ENCODE peak calls at places on chromosome 15, in eight cellular contexts. P is midbrain; M is activated naive CD8-positive, alpha-beta T cell treated with anti-CD3 and anti-CD28 coated beads for 36 hours; H is GF-D8; S is cardiac muscle cell; T is stimulated activated CD4-positive, alpha-beta T cell treated with anti-CD3 and anti-CD28 coated beads, Interleukin-2, amount 100 ng/mL, for 48 hours; J is stimulated activated CD8-positive, alpha-beta memory T cell treated with anti-CD3 and anti-CD28 coated beads, Interleukin-15, amount 100 ng/mL, for 24 hours; O is globus pallidus. W is an unnamed sample.

GRCh38 chr15:61115679-61116078 is 113.4 kb downstream of the RORA start:
- DNase-seq in P (no peak), T (no peak), H (no peak), M (no peak), S (peak; percentile 6), O (no peak), J (no peak), W (no peak)

GRCh38 chr15:89482139-89482538 is 14.2 kb downstream of the RHCG start:
- DNase-seq in M (no peak), S (peak; percentile 13), T (no peak), H (no peak), O (no peak), P (no peak), J (no peak), W (no peak)

GRCh38 chr15:84992157-84992940 is 10.7 kb downstream of the PDE8A start:
- DNase-seq in S (peak; percentile 72), J (no peak), T (peak; percentile 15), M (peak; percentile 49), O (no peak), H (no peak), P (no peak), W (no peak)

GRCh38 chr15:34644061-34644460 is 60.6 kb upstream of the GOLGA8B start:
- DNase-seq in S (peak; percentile 67), O (no peak), P (no peak), J (no peak), H (no peak), T (no peak), M (no peak), W (no peak)

GRCh38 chr15:51117270-51117669 is 22.6 kb upstream of the TNFAIP8L3 start:
- DNase-seq in P (no peak), O (no peak), H (no peak), S (no peak), M (no peak), J (no peak), T (no peak), W (no peak)

GRCh38 chr15:31605467-31605931 is 278.9 kb downstream of the KLF13 start:
- DNase-seq in M (no peak), P (peak; percentile 26), H (no peak), S (peak; percentile 5), O (peak; percentile 44), J (no peak), T (no peak), W (no peak)

GRCh38 chr15:40859206-40859851 is 14.7 kb downstream of the RHOV start:
- DNase-seq in J (peak; percentile 78), M (peak; percentile 82), T (peak; percentile 90), P (peak; percentile 16), H (peak; percentile 15), S (peak; percentile 84), O (peak; percentile 31), W (peak; percentile 62)

GRCh38 chr15:61367953-61368352 is 138.9 kb upstream of the RORA start:
- DNase-seq in O (no peak), H (no peak), J (no peak), M (no peak), S (no peak), T (no peak), P (no peak), W (no peak)

GRCh38 chr15:40217166-40217785 is 21.6 kb upstream of the PAK6 start:
- DNase-seq in O (peak; percentile 74), J (no peak), P (peak; percentile 70), S (peak; percentile 76), M (peak; percentile 9), T (peak; percentile 18), H (no peak), W (peak; percentile 77)

GRCh38 chr15:27784107-27784506 is 315.0 kb downstream of the OCA2 start:
- DNase-seq in H (no peak), S (no peak), M (no peak), J (no peak), P (no peak), T (no peak), O (no peak), W (no peak)

GRCh38 chr15:69074843-69075224 is 60.3 kb downstream of the NOX5 start:
- DNase-seq in J (no peak), S (peak; percentile 42), H (no peak), P (no peak), T (no peak), M (no peak), O (no peak), W (peak; percentile 81)

GRCh38 chr15:41501961-41502786 is 8.5 kb downstream of the ITPKA start:
- DNase-seq in P (no peak), M (peak; percentile 36), T (no peak), J (no peak), H (peak; percentile 5), S (no peak), O (no peak), W (no peak)

GRCh38 chr15:82699726-82700125 is 9.9 kb downstream of the AP3B2 start:
- DNase-seq in J (no peak), S (no peak), P (no peak), M (no peak), T (no peak), O (no peak), H (no peak), W (no peak)

GRCh38 chr15:77295446-77295845 is 124.5 kb downstream of the PEAK1 start:
- DNase-seq in S (peak; percentile 79), O (no peak), T (no peak), H (no peak), J (no peak), M (no peak), P (no peak), W (no peak)

GRCh38 chr15:27798807-27799206 is 300.3 kb downstream of the OCA2 start:
- DNase-seq in S (no peak), H (no peak), P (no peak), T (no peak), O (no peak), M (no peak), J (no peak), W (no peak)